ENCODE peak calls at places on chromosomes 12 and 14, in six cellular contexts. X, K, D, I, S and E are unnamed samples.

GRCh38 chr12:81888341-81888740 is 129.2 kb upstream of the PPFIA2 start:
- DNase-seq in X (no peak), K (peak), D (no peak), I (no peak), S (no peak), E (no peak)

GRCh38 chr12:19198272-19198671 is 68.7 kb downstream of the PLEKHA5 start:
- DNase-seq in X (no peak), K (no peak), D (no peak), I (no peak), S (no peak), E (no peak)

GRCh38 chr12:58306266-58306995 is 365.1 kb downstream of the ATP23 start:
- DNase-seq in X (no peak), K (no peak), D (no peak), I (no peak), S (no peak), E (no peak)

GRCh38 chr12:104602901-104603300 is 146.2 kb downstream of the CHST11 start:
- DNase-seq in X (no peak), K (no peak), D (no peak), I (no peak), S (no peak), E (no peak)

GRCh38 chr14:23173039-23173438 is 10.4 kb downstream of the SLC7A8 start:
- DNase-seq in X (no peak), K (no peak), D (no peak), I (no peak), S (no peak), E (no peak)

GRCh38 chr12:85394809-85395208 is 114.8 kb downstream of the ALX1 start:
- DNase-seq in X (no peak), K (no peak), D (no peak), I (no peak), S (no peak), E (no peak)

GRCh38 chr12:128052341-128052740 is 214.6 kb upstream of the TMEM132C start:
- DNase-seq in X (no peak), K (no peak), D (no peak), I (no peak), S (no peak), E (no peak)

GRCh38 chr14:87794566-87794965 is 198.4 kb downstream of the GALC start:
- DNase-seq in X (no peak), K (no peak), D (no peak), I (no peak), S (no peak), E (no peak)

GRCh38 chr12:11862794-11863193 is 207.9 kb upstream of the BCL2L14 start:
- DNase-seq in X (no peak), K (no peak), D (no peak), I (no peak), S (no peak), E (no peak)

GRCh38 chr12:45774508-45775162 is 45.1 kb downstream of the ARID2 start:
- DNase-seq in X (no peak), K (no peak), D (no peak), I (no peak), S (no peak), E (no peak)

GRCh38 chr14:39339003-39339402 is 93.2 kb downstream of the FBXO33 start:
- DNase-seq in X (no peak), K (no peak), D (no peak), I (no peak), S (no peak), E (no peak)

GRCh38 chr12:46522141-46522540 is 149.6 kb upstream of the SLC38A2 start:
- DNase-seq in X (no peak), K (no peak), D (no peak), I (no peak), S (no peak), E (no peak)

GRCh38 chr14:37585101-37585479 is 10.0 kb downstream of the FOXA1 start:
- DNase-seq in X (no peak), K (no peak), D (no peak), I (no peak), S (peak), E (no peak)

GRCh38 chr14:102220031-102220430 is 80.3 kb downstream of the WDR20 start:
- DNase-seq in X (no peak), K (no peak), D (no peak), I (no peak), S (no peak), E (no peak)

GRCh38 chr12:56128669-56129209 is 672 bp downstream of the ESYT1 start:
- DNase-seq in X (peak), K (no peak), D (no peak), I (no peak), S (no peak), E (no peak)

GRCh38 chr14:53850714-53851296 is 105.8 kb downstream of the BMP4 start:
- DNase-seq in X (no peak), K (peak), D (no peak), I (no peak), S (no peak), E (no peak)

GRCh38 chr14:87805315-87805723 is 187.7 kb downstream of the GALC start:
- DNase-seq in X (peak), K (no peak), D (no peak), I (peak), S (peak), E (peak)

GRCh38 chr12:54141534-54142475 is 47.0 kb downstream of the SMUG1 start:
- DNase-seq in X (no peak), K (no peak), D (no peak), I (no peak), S (no peak), E (no peak)

GRCh38 chr14:67461341-67461985 is 27.1 kb downstream of the TMEM229B start:
- DNase-seq in X (no peak), K (no peak), D (no peak), I (no peak), S (no peak), E (no peak)

GRCh38 chr12:22283508-22283907 is 51.0 kb downstream of the ST8SIA1 start:
- DNase-seq in X (no peak), K (no peak), D (no peak), I (no peak), S (no peak), E (no peak)

GRCh38 chr12:8890313-8891084 is 23.8 kb upstream of the PHC1 start:
- DNase-seq in X (peak), K (peak), D (no peak), I (peak), S (peak), E (peak)

GRCh38 chr14:65198346-65198745 is 96.0 kb upstream of the MAX start:
- DNase-seq in X (no peak), K (no peak), D (no peak), I (no peak), S (no peak), E (no peak)

GRCh38 chr14:64303471-64303917 is 9.3 kb upstream of the ESR2 start:
- DNase-seq in X (no peak), K (peak), D (no peak), I (no peak), S (no peak), E (no peak)